ENCODE peak calls at places on chromosome 1, in ten cellular contexts. B, Y, N, W, Z, K, Q, M, J and S are unnamed samples.

GRCh38 chr1:189117072-189117770 is 1360.4 kb downstream of the BRINP3 start:
- DNase-seq in B (no peak), Y (no peak), N (no peak), W (no peak), Z (no peak), K (no peak), Q (no peak), M (no peak), J (no peak), S (no peak)

GRCh38 chr1:243850368-243851128 is 505 bp upstream of the AKT3 start:
- DNase-seq in B (peak; percentile 76), Y (peak; percentile 81), N (peak; percentile 80), W (peak; percentile 80), Z (peak; percentile 83), K (peak; percentile 85), Q (peak; percentile 87), M (peak; percentile 91), J (peak; percentile 19), S (peak; percentile 73)

GRCh38 chr1:103211073-103211472 is 102.8 kb upstream of the COL11A1 start:
- DNase-seq in B (no peak), Y (no peak), N (peak; percentile 1), W (no peak), Z (no peak), K (peak; percentile 85), Q (no peak), M (no peak), J (no peak), S (no peak)

GRCh38 chr1:87117761-87118160 is 203.3 kb downstream of the HS2ST1 start:
- DNase-seq in B (no peak), Y (no peak), N (peak; percentile 27), W (no peak), Z (no peak), K (peak; percentile 65), Q (no peak), M (no peak), J (no peak), S (no peak)

GRCh38 chr1:31444725-31445448 is 31.9 kb downstream of the SERINC2 start:
- DNase-seq in B (no peak), Y (no peak), N (no peak), W (peak; percentile 91), Z (no peak), K (no peak), Q (no peak), M (peak; percentile 87), J (no peak), S (no peak)

GRCh38 chr1:160522622-160523345 is at the start of gene SLAMF6:
- DNase-seq in B (peak; percentile 36), Y (no peak), N (no peak), W (no peak), Z (no peak), K (no peak), Q (no peak), M (no peak), J (peak; percentile 43), S (no peak)

GRCh38 chr1:180584869-180585268 is 26.1 kb downstream of the OVAAL start:
- DNase-seq in B (no peak), Y (no peak), N (no peak), W (no peak), Z (no peak), K (no peak), Q (no peak), M (no peak), J (no peak), S (no peak)

GRCh38 chr1:23475641-23476040 is 8.3 kb downstream of the ASAP3 start:
- DNase-seq in B (no peak), Y (no peak), N (no peak), W (no peak), Z (no peak), K (peak; percentile 56), Q (no peak), M (no peak), J (no peak), S (no peak)

DNA sequence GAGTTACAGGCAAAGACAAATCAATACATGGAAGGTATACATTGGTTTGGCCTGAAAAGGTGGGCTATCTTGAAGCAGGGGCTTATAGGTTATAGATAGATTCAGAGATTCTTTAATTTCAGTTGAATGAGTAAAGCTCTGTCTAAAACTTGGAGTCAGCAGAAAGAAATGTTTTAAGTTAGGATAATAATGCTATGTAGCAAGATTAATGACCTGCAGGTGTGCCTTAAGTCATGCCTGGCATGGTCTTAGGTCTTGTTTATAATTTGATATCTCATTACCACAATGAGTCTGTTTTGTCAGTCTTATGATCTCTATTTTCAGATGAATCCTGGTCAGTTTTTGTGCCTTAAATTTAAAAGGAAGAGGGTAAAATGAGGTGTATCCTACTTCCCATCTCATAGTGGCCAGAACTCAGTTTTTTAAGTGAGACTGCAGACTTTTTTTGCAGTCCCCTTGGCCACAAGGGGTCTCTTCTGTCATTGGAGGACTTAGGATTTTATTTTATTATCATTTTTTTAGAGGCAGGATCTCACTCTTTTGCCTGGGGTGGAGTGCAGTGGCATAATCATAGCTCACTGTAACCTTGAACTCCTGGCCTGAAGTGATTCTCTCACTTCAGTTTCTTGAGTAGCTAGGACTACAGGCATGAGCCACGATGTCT is 21.3 kb upstream of the PGBD2 start:
- DNase-seq in B (no peak), Y (no peak), N (no peak), W (no peak), Z (no peak), K (no peak), Q (no peak), M (no peak), J (no peak), S (no peak)
- TF ChIP-seq CTCF in B (no peak), Y (peak; percentile 27), N (no peak), W (no peak), Z (no peak), K (peak; percentile 23), Q (no peak), M (no peak), J (no peak), S (peak; percentile 13)

GRCh38 chr1:63621698-63622097 is 28.5 kb downstream of the PGM1 start:
- DNase-seq in B (no peak), Y (no peak), N (peak; percentile 34), W (no peak), Z (no peak), K (no peak), Q (no peak), M (no peak), J (no peak), S (no peak)

GRCh38 chr1:63623952-63624351 is 30.7 kb downstream of the PGM1 start:
- DNase-seq in B (no peak), Y (no peak), N (no peak), W (no peak), Z (no peak), K (no peak), Q (no peak), M (no peak), J (no peak), S (no peak)

GRCh38 chr1:63626222-63626621 is 33.0 kb downstream of the PGM1 start:
- DNase-seq in B (no peak), Y (no peak), N (peak; percentile 48), W (no peak), Z (no peak), K (peak; percentile 21), Q (no peak), M (no peak), J (no peak), S (no peak)

GRCh38 chr1:63622847-63623566 is 29.8 kb downstream of the PGM1 start:
- DNase-seq in B (no peak), Y (no peak), N (no peak), W (no peak), Z (no peak), K (no peak), Q (no peak), M (no peak), J (no peak), S (no peak)

GRCh38 chr1:63624911-63625310 is 31.7 kb downstream of the PGM1 start:
- DNase-seq in B (no peak), Y (no peak), N (peak; percentile 20), W (no peak), Z (no peak), K (peak; percentile 75), Q (no peak), M (no peak), J (no peak), S (no peak)
- TF ChIP-seq CTCF in B (no peak), Y (no peak), N (peak; percentile 35), W (no peak), Z (no peak), K (peak; percentile 48), Q (no peak), M (no peak), J (no peak), S (peak; percentile 24)

GRCh38 chr1:99650021-99650420 is 4.1 kb downstream of the PALMD start:
- DNase-seq in B (no peak), Y (no peak), N (no peak), W (no peak), Z (no peak), K (peak; percentile 54), Q (no peak), M (no peak), J (no peak), S (no peak)

GRCh38 chr1:99646885-99647284 is 972 bp downstream of the PALMD start:
- DNase-seq in B (no peak), Y (no peak), N (no peak), W (no peak), Z (no peak), K (no peak), Q (no peak), M (no peak), J (no peak), S (no peak)

GRCh38 chr1:99647460-99647859 is 1.5 kb downstream of the PALMD start:
- DNase-seq in B (no peak), Y (no peak), N (no peak), W (no peak), Z (no peak), K (no peak), Q (no peak), M (no peak), J (no peak), S (no peak)

GRCh38 chr1:99645699-99646531 is at the start of gene PALMD:
- DNase-seq in B (no peak), Y (no peak), N (no peak), W (peak; percentile 41), Z (peak; percentile 34), K (no peak), Q (peak; percentile 49), M (peak; percentile 40), J (no peak), S (no peak)

GRCh38 chr1:99648107-99648506 is 2.2 kb downstream of the PALMD start:
- DNase-seq in B (no peak), Y (no peak), N (no peak), W (peak; percentile 21), Z (no peak), K (no peak), Q (no peak), M (peak; percentile 58), J (no peak), S (no peak)
- TF ChIP-seq CTCF in B (no peak), Y (no peak), N (no peak), W (peak; percentile 25), Z (no peak), K (peak; percentile 42), Q (no peak), M (peak; percentile 20), J (no peak), S (peak; percentile 37)

DNA sequence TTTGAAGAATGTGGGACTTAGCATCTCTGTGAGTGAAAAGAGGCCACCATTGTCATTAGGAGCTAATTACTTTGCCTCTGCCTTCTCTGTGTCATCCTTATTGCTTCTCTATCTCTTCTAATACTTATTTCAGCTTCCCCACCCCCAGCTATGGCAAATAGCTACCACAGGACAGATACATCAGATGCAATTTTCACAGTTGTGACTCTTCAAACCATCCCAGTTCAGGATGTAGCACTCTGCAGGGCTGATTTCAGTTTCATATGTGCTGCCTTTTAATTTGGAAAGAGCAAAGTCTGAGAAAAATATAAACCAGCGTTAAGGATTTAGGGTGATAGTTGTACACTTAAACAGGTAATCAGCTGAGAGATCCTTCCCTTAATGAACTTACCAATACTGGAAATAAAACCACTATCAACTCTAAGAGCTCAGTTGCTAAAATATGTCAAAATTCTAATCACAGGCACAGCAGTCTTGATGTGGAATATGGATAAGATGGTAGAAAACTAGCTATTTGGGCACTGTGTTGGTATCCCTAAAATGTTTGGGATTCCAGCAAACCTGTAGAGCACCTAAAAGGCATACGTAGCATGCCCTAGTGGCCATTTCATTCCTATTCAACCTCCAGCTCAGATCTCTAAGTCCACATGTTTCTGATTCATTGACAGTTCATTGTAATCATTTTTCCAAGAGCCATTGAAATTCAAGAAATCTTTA is 148.4 kb downstream of the SYT2 start:
- DNase-seq in B (no peak), Y (no peak), N (no peak), W (no peak), Z (no peak), K (peak; percentile 10), Q (no peak), M (no peak), J (no peak), S (no peak)
- TF ChIP-seq CTCF in B (no peak), Y (no peak), N (peak; percentile 22), W (peak; percentile 7), Z (no peak), K (peak; percentile 27), Q (no peak), M (no peak), J (no peak), S (peak; percentile 15)